ENCODE peak calls at places on chromosomes 16 and 17, in nine cellular contexts. M, F, R, K, L, T, W, N and B are unnamed samples.

GRCh38 chr17:51860934-51861561 is 297.5 kb downstream of the CA10 start:
- DNase-seq in M (peak), F (no peak), R (no peak), K (no peak), L (no peak), T (peak), W (peak), N (no peak), B (no peak)

GRCh38 chr17:2178798-2179505 is 124.0 kb downstream of the HIC1 start:
- DNase-seq in M (no peak), F (no peak), R (no peak), K (no peak), L (no peak), T (no peak), W (no peak), N (no peak), B (no peak)

GRCh38 chr16:69166221-69166833 is 20.6 kb upstream of the SNTB2 start:
- DNase-seq in M (peak), F (peak), R (peak), K (no peak), L (no peak), T (no peak), W (peak), N (no peak), B (no peak)

GRCh38 chr17:76544123-76544915 is 4.5 kb downstream of the PRCD start:
- DNase-seq in M (no peak), F (peak), R (no peak), K (no peak), L (peak), T (no peak), W (no peak), N (no peak), B (no peak)

GRCh38 chr17:31487648-31488263 is 96.3 kb downstream of the RAB11FIP4 start:
- DNase-seq in M (peak), F (peak), R (no peak), K (peak), L (peak), T (peak), W (no peak), N (peak), B (peak)

GRCh38 chr16:22890976-22891375 is 77.0 kb downstream of the HS3ST2 start:
- DNase-seq in M (peak), F (no peak), R (no peak), K (no peak), L (no peak), T (no peak), W (no peak), N (no peak), B (no peak)

GRCh38 chr17:57810740-57811632 is 38.9 kb downstream of the MRPS23 start:
- DNase-seq in M (peak), F (peak), R (peak), K (no peak), L (no peak), T (no peak), W (peak), N (no peak), B (no peak)

GRCh38 chr16:69890114-69890890 is 60.8 kb upstream of the CLEC18A start:
- DNase-seq in M (peak), F (peak), R (peak), K (peak), L (no peak), T (peak), W (peak), N (no peak), B (peak)

GRCh38 chr17:37062036-37062435 is 113.3 kb downstream of the AATF start:
- DNase-seq in M (no peak), F (no peak), R (no peak), K (no peak), L (peak), T (no peak), W (no peak), N (no peak), B (no peak)

GRCh38 chr16:81703177-81704155 is 75.6 kb upstream of the PLCG2 start:
- DNase-seq in M (peak), F (no peak), R (peak), K (no peak), L (peak), T (no peak), W (peak), N (no peak), B (no peak)

GRCh38 chr17:5468075-5468473 is 708 bp downstream of the DHX33 start:
- DNase-seq in M (peak), F (no peak), R (no peak), K (no peak), L (no peak), T (no peak), W (peak), N (no peak), B (no peak)

GRCh38 chr16:70646260-70647241 is at the start of gene IL34:
- DNase-seq in M (no peak), F (no peak), R (no peak), K (no peak), L (no peak), T (no peak), W (peak), N (no peak), B (no peak)

GRCh38 chr16:68072038-68072695 is 13.0 kb upstream of the NFATC3 start:
- DNase-seq in M (peak), F (peak), R (no peak), K (no peak), L (no peak), T (no peak), W (peak), N (no peak), B (peak)

GRCh38 chr16:68408428-68408827 is 39.9 kb downstream of the SMPD3 start:
- DNase-seq in M (no peak), F (no peak), R (no peak), K (no peak), L (no peak), T (no peak), W (no peak), N (no peak), B (no peak)

GRCh38 chr17:82517230-82517865 is 2.2 kb upstream of the FOXK2 start:
- DNase-seq in M (peak), F (no peak), R (no peak), K (peak), L (no peak), T (no peak), W (peak), N (no peak), B (no peak)

GRCh38 chr16:67199011-67199807 is at the start of gene ELMO3:
- DNase-seq in M (peak), F (peak), R (no peak), K (peak), L (peak), T (peak), W (no peak), N (no peak), B (no peak)

GRCh38 chr16:24991349-24991748 is 23.8 kb downstream of the ARHGAP17 start:
- DNase-seq in M (no peak), F (no peak), R (no peak), K (no peak), L (no peak), T (no peak), W (no peak), N (no peak), B (no peak)

GRCh38 chr16:89072216-89073130 is 21.2 kb upstream of the ACSF3 start:
- DNase-seq in M (no peak), F (no peak), R (peak), K (no peak), L (no peak), T (no peak), W (peak), N (no peak), B (no peak)

GRCh38 chr16:89073346-89074221 is 20.1 kb upstream of the ACSF3 start:
- DNase-seq in M (no peak), F (no peak), R (no peak), K (no peak), L (no peak), T (no peak), W (no peak), N (no peak), B (no peak)

GRCh38 chr16:89069920-89070319 is 23.7 kb upstream of the ACSF3 start:
- DNase-seq in M (no peak), F (no peak), R (no peak), K (no peak), L (no peak), T (no peak), W (no peak), N (no peak), B (no peak)

GRCh38 chr16:89070590-89070989 is 23.1 kb upstream of the ACSF3 start:
- DNase-seq in M (no peak), F (no peak), R (no peak), K (no peak), L (no peak), T (no peak), W (no peak), N (no peak), B (no peak)

DNA sequence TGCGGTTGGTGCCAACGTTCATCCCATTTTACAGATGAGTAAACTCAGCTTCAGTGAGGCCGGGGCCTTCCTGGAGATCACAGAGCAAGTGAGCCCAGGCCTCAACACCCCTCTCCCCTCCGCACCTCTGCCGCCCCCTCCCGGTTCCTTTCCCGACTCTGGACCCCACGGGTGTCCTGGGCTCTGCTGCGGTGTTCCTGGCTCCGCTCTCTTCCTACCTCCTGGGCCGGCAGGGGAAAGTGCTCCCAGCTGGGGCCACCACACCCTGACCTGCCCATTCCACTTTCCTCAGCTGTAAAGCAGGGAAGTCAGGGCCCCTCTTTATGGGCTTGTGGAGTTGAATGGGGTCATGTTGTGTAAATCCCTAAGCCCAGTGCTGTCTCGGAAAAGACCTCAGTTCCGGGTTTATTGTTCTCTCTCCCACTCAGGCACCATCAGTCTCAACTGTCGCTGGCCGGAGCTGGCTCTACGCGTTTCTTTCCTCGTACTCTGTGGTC is 21.9 kb upstream of the ACSF3 start:
- DNase-seq in M (no peak), F (no peak), R (no peak), K (no peak), L (no peak), T (no peak), W (no peak), N (no peak), B (no peak)
- TF ChIP-seq CTCF in M (no peak), F (no peak), R (no peak), K (no peak), L (no peak), T (no peak), W (no peak), N (no peak), B (no peak)

GRCh38 chr17:16304832-16305231 is 48.4 kb downstream of the CENPV start:
- DNase-seq in M (peak), F (no peak), R (no peak), K (no peak), L (no peak), T (peak), W (peak), N (no peak), B (no peak)
- TF ChIP-seq CTCF in M (peak), F (no peak), R (peak), K (peak), L (no peak), T (no peak), W (peak), N (peak), B (peak)

DNA sequence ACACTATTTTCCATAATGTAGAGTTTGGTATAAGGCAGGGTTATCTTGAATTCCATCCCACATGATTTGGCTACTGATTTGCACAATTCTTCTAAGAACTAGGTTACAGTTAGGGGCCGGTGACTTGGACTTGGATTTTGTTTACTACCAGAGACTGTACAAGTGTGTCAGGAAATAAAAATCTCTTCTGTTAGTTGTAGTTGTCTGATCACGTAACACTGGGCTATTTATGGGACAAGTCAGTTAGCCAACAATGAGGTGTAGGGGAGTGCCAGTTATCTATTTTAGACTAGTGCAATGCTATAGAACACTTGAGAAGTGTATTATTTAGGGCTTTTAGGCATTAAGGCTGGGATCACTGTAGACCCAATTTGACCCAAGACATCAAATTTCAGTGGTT is 39.7 kb upstream of the GHDC start:
- DNase-seq in M (no peak), F (no peak), R (no peak), K (no peak), L (no peak), T (no peak), W (no peak), N (no peak), B (no peak)
- TF ChIP-seq CTCF in M (no peak), F (no peak), R (no peak), K (no peak), L (no peak), T (no peak), W (no peak), N (no peak), B (no peak)

GRCh38 chr17:74350486-74350885 is 11.2 kb downstream of the BTBD17 start:
- DNase-seq in M (no peak), F (no peak), R (no peak), K (no peak), L (no peak), T (no peak), W (no peak), N (no peak), B (no peak)

GRCh38 chr17:74354123-74354522 is 7.5 kb downstream of the BTBD17 start:
- DNase-seq in M (peak), F (no peak), R (no peak), K (peak), L (peak), T (peak), W (peak), N (peak), B (no peak)

GRCh38 chr17:74353446-74354060 is 8.1 kb downstream of the BTBD17 start:
- DNase-seq in M (no peak), F (no peak), R (no peak), K (no peak), L (no peak), T (no peak), W (no peak), N (no peak), B (no peak)

GRCh38 chr17:74349120-74349519 is 12.5 kb downstream of the BTBD17 start:
- DNase-seq in M (no peak), F (no peak), R (no peak), K (no peak), L (no peak), T (no peak), W (no peak), N (no peak), B (no peak)

GRCh38 chr17:74351552-74352210 is 10.0 kb downstream of the BTBD17 start:
- DNase-seq in M (no peak), F (no peak), R (no peak), K (no peak), L (no peak), T (peak), W (no peak), N (no peak), B (no peak)
- TF ChIP-seq CTCF in M (no peak), F (no peak), R (no peak), K (no peak), L (no peak), T (no peak), W (no peak), N (no peak), B (peak)

GRCh38 chr17:80247561-80247960 is 13.1 kb upstream of the RNF213 start:
- DNase-seq in M (no peak), F (no peak), R (no peak), K (no peak), L (no peak), T (no peak), W (no peak), N (no peak), B (no peak)
- TF ChIP-seq CTCF in M (no peak), F (no peak), R (no peak), K (no peak), L (no peak), T (no peak), W (no peak), N (no peak), B (no peak)